ENCODE peak calls at places on chromosomes 16 and 17, in ten cellular contexts. One of them, this sample, is unnamed.

GRCh38 chr16:9941245-9941644 is 241.0 kb downstream of the GRIN2A start:
- DNase-seq in WTC11: no peak
- DNase-seq in GM23338: no peak
- DNase-seq in bronchial epithelial cell: no peak
- DNase-seq in HepG2: no peak
- DNase-seq in H9: no peak
- DNase-seq in sigmoid colon: no peak
- DNase-seq in progenitor cell of endocrine pancreas: no peak
- DNase-seq in upper lobe of right lung: no peak
- DNase-seq in stomach: no peak
- DNase-seq in this sample: no peak

GRCh38 chr16:57564571-57565270 is 22.3 kb downstream of the ADGRG5 start:
- DNase-seq in WTC11: no peak
- DNase-seq in GM23338: no peak
- DNase-seq in bronchial epithelial cell: peak
- DNase-seq in HepG2: no peak
- DNase-seq in H9: no peak
- DNase-seq in sigmoid colon: no peak
- DNase-seq in progenitor cell of endocrine pancreas: no peak
- DNase-seq in upper lobe of right lung: no peak
- DNase-seq in stomach: no peak
- DNase-seq in this sample: no peak

GRCh38 chr17:65039349-65039988 is 17.1 kb downstream of the GNA13 start:
- DNase-seq in WTC11: no peak
- DNase-seq in GM23338: no peak
- DNase-seq in bronchial epithelial cell: peak
- DNase-seq in HepG2: no peak
- DNase-seq in H9: no peak
- DNase-seq in sigmoid colon: no peak
- DNase-seq in progenitor cell of endocrine pancreas: no peak
- DNase-seq in upper lobe of right lung: no peak
- DNase-seq in stomach: no peak
- DNase-seq in this sample: no peak

GRCh38 chr16:84339766-84340165 is 28.6 kb upstream of the ATP2C2 start:
- DNase-seq in WTC11: no peak
- DNase-seq in GM23338: no peak
- DNase-seq in bronchial epithelial cell: no peak
- DNase-seq in HepG2: no peak
- DNase-seq in H9: no peak
- DNase-seq in sigmoid colon: no peak
- DNase-seq in progenitor cell of endocrine pancreas: no peak
- DNase-seq in upper lobe of right lung: peak
- DNase-seq in stomach: no peak
- DNase-seq in this sample: no peak

GRCh38 chr17:64354396-64354795 is 36.3 kb downstream of the PECAM1 start:
- DNase-seq in WTC11: no peak
- DNase-seq in GM23338: peak
- DNase-seq in bronchial epithelial cell: no peak
- DNase-seq in HepG2: no peak
- DNase-seq in H9: no peak
- DNase-seq in sigmoid colon: no peak
- DNase-seq in progenitor cell of endocrine pancreas: no peak
- DNase-seq in upper lobe of right lung: no peak
- DNase-seq in stomach: no peak
- DNase-seq in this sample: no peak

GRCh38 chr17:39706921-39707337 is 7.1 kb downstream of the ERBB2 start:
- DNase-seq in WTC11: no peak
- DNase-seq in GM23338: no peak
- DNase-seq in bronchial epithelial cell: no peak
- DNase-seq in HepG2: no peak
- DNase-seq in H9: no peak
- DNase-seq in sigmoid colon: no peak
- DNase-seq in progenitor cell of endocrine pancreas: no peak
- DNase-seq in upper lobe of right lung: no peak
- DNase-seq in stomach: peak
- DNase-seq in this sample: no peak

GRCh38 chr16:49036126-49036525 is 245.5 kb downstream of the CBLN1 start:
- DNase-seq in WTC11: no peak
- DNase-seq in GM23338: no peak
- DNase-seq in bronchial epithelial cell: no peak
- DNase-seq in HepG2: no peak
- DNase-seq in H9: no peak
- DNase-seq in sigmoid colon: no peak
- DNase-seq in progenitor cell of endocrine pancreas: no peak
- DNase-seq in upper lobe of right lung: no peak
- DNase-seq in stomach: no peak
- DNase-seq in this sample: no peak

GRCh38 chr17:15291674-15292361 is 26.7 kb upstream of the PMP22 start:
- DNase-seq in WTC11: no peak
- DNase-seq in GM23338: no peak
- DNase-seq in bronchial epithelial cell: no peak
- DNase-seq in HepG2: no peak
- DNase-seq in H9: no peak
- DNase-seq in sigmoid colon: no peak
- DNase-seq in progenitor cell of endocrine pancreas: no peak
- DNase-seq in upper lobe of right lung: no peak
- DNase-seq in stomach: peak
- DNase-seq in this sample: no peak

GRCh38 chr16:87740909-87741424 is 24.8 kb downstream of the KLHDC4 start:
- DNase-seq in WTC11: no peak
- DNase-seq in GM23338: no peak
- DNase-seq in bronchial epithelial cell: no peak
- DNase-seq in HepG2: no peak
- DNase-seq in H9: no peak
- DNase-seq in sigmoid colon: no peak
- DNase-seq in progenitor cell of endocrine pancreas: no peak
- DNase-seq in upper lobe of right lung: no peak
- DNase-seq in stomach: no peak
- DNase-seq in this sample: no peak

GRCh38 chr16:80056334-80056733 is 455.8 kb upstream of the MAF start:
- DNase-seq in WTC11: no peak
- DNase-seq in GM23338: no peak
- DNase-seq in bronchial epithelial cell: no peak
- DNase-seq in HepG2: no peak
- DNase-seq in H9: no peak
- DNase-seq in sigmoid colon: no peak
- DNase-seq in progenitor cell of endocrine pancreas: no peak
- DNase-seq in upper lobe of right lung: no peak
- DNase-seq in stomach: no peak
- DNase-seq in this sample: no peak

GRCh38 chr17:57006040-57006439 is 28.1 kb downstream of the SCPEP1 start:
- DNase-seq in WTC11: no peak
- DNase-seq in GM23338: no peak
- DNase-seq in bronchial epithelial cell: no peak
- DNase-seq in HepG2: no peak
- DNase-seq in H9: no peak
- DNase-seq in sigmoid colon: no peak
- DNase-seq in progenitor cell of endocrine pancreas: no peak
- DNase-seq in upper lobe of right lung: no peak
- DNase-seq in stomach: no peak
- DNase-seq in this sample: no peak

GRCh38 chr17:57001541-57001940 is 23.6 kb downstream of the SCPEP1 start:
- DNase-seq in WTC11: no peak
- DNase-seq in GM23338: peak
- DNase-seq in bronchial epithelial cell: no peak
- DNase-seq in HepG2: no peak
- DNase-seq in H9: no peak
- DNase-seq in sigmoid colon: no peak
- DNase-seq in progenitor cell of endocrine pancreas: no peak
- DNase-seq in upper lobe of right lung: no peak
- DNase-seq in stomach: no peak
- DNase-seq in this sample: no peak

GRCh38 chr17:57008958-57009357 is 31.0 kb downstream of the SCPEP1 start:
- DNase-seq in WTC11: no peak
- DNase-seq in GM23338: no peak
- DNase-seq in bronchial epithelial cell: no peak
- DNase-seq in HepG2: no peak
- DNase-seq in H9: no peak
- DNase-seq in sigmoid colon: no peak
- DNase-seq in progenitor cell of endocrine pancreas: no peak
- DNase-seq in upper lobe of right lung: no peak
- DNase-seq in stomach: no peak
- DNase-seq in this sample: no peak

GRCh38 chr17:57002904-57003303 is 25.0 kb downstream of the SCPEP1 start:
- DNase-seq in WTC11: no peak
- DNase-seq in GM23338: no peak
- DNase-seq in bronchial epithelial cell: peak
- DNase-seq in HepG2: no peak
- DNase-seq in H9: no peak
- DNase-seq in sigmoid colon: no peak
- DNase-seq in progenitor cell of endocrine pancreas: no peak
- DNase-seq in upper lobe of right lung: no peak
- DNase-seq in stomach: no peak
- DNase-seq in this sample: no peak

GRCh38 chr17:57004944-57005579 is 27.1 kb downstream of the SCPEP1 start:
- DNase-seq in WTC11: no peak
- DNase-seq in GM23338: peak
- DNase-seq in bronchial epithelial cell: no peak
- DNase-seq in HepG2: no peak
- DNase-seq in H9: no peak
- DNase-seq in sigmoid colon: no peak
- DNase-seq in progenitor cell of endocrine pancreas: no peak
- DNase-seq in upper lobe of right lung: no peak
- DNase-seq in stomach: peak
- DNase-seq in this sample: no peak
- TF ChIP-seq CTCF in WTC11: no peak
- TF ChIP-seq CTCF in GM23338: peak
- TF ChIP-seq CTCF in bronchial epithelial cell: peak
- TF ChIP-seq CTCF in HepG2: peak
- TF ChIP-seq CTCF in H9: peak
- TF ChIP-seq CTCF in sigmoid colon: peak
- TF ChIP-seq CTCF in progenitor cell of endocrine pancreas: peak
- TF ChIP-seq CTCF in upper lobe of right lung: peak
- TF ChIP-seq CTCF in stomach: peak
- TF ChIP-seq CTCF in this sample: peak

DNA sequence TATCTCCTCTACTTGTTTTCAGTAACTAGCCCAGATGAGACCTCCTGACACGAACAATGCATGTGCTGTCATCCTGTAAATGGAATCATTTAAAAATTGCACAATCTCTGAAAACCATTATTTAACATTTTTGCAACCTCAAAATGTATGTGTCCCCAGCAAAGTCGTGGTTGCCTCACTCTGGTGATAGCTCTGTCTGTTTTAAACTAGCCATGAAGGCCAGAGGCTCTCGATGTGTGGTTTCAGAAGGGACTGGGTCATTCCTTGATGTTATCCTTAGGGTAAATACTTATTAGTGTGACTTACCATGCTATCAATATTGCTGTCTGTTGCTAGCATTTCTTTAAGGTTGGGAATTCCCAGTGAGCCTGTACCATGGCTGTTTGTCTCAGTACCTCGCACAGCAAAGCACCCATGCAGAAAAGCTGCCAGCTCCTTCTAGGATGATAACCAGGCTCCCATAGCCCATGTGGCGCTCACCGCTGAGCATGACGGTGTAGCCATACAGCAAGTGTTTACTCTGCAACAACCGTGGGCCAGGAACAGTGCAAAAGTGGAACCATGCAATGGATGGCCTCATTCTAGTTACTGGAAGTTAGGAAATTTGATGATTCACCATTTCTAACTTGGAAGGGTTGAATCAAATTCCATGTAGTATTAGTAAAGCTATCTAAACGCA is 2.9 kb upstream of the PGS1 start:
- DNase-seq in WTC11: no peak
- DNase-seq in GM23338: no peak
- DNase-seq in bronchial epithelial cell: peak
- DNase-seq in HepG2: peak
- DNase-seq in H9: no peak
- DNase-seq in sigmoid colon: peak
- DNase-seq in progenitor cell of endocrine pancreas: no peak
- DNase-seq in upper lobe of right lung: peak
- DNase-seq in stomach: no peak
- DNase-seq in this sample: no peak
- TF ChIP-seq CTCF in WTC11: no peak
- TF ChIP-seq CTCF in GM23338: no peak
- TF ChIP-seq CTCF in bronchial epithelial cell: no peak
- TF ChIP-seq CTCF in HepG2: no peak
- TF ChIP-seq CTCF in H9: no peak
- TF ChIP-seq CTCF in sigmoid colon: no peak
- TF ChIP-seq CTCF in progenitor cell of endocrine pancreas: no peak
- TF ChIP-seq CTCF in upper lobe of right lung: no peak
- TF ChIP-seq CTCF in stomach: no peak
- TF ChIP-seq CTCF in this sample: no peak

DNA sequence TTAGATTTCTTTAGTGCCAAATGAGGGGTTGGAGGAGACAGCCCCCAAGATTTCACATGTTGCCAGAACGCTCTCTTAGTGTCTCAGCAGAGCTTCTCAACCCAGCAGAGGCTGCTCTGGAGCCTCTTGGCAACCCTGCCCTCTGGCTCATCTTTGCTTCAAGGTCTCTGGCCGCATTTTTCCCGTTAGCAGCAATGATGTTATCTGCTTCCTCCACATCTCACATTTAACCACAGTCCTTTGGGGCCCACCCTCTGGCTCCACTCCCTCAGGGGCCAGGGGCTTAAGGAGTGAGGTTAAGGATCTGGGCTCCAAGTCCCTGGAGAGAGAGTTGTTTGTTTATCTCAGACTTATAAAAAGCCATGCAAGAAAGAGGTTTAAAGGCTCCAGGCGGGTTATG is 3.3 kb upstream of the XYLT1 start:
- DNase-seq in WTC11: no peak
- DNase-seq in GM23338: no peak
- DNase-seq in bronchial epithelial cell: no peak
- DNase-seq in HepG2: no peak
- DNase-seq in H9: no peak
- DNase-seq in sigmoid colon: no peak
- DNase-seq in progenitor cell of endocrine pancreas: no peak
- DNase-seq in upper lobe of right lung: no peak
- DNase-seq in stomach: no peak
- DNase-seq in this sample: no peak
- TF ChIP-seq CTCF in WTC11: no peak
- TF ChIP-seq CTCF in GM23338: no peak
- TF ChIP-seq CTCF in bronchial epithelial cell: no peak
- TF ChIP-seq CTCF in HepG2: no peak
- TF ChIP-seq CTCF in H9: no peak
- TF ChIP-seq CTCF in sigmoid colon: no peak
- TF ChIP-seq CTCF in progenitor cell of endocrine pancreas: no peak
- TF ChIP-seq CTCF in upper lobe of right lung: no peak
- TF ChIP-seq CTCF in stomach: no peak
- TF ChIP-seq CTCF in this sample: no peak

DNA sequence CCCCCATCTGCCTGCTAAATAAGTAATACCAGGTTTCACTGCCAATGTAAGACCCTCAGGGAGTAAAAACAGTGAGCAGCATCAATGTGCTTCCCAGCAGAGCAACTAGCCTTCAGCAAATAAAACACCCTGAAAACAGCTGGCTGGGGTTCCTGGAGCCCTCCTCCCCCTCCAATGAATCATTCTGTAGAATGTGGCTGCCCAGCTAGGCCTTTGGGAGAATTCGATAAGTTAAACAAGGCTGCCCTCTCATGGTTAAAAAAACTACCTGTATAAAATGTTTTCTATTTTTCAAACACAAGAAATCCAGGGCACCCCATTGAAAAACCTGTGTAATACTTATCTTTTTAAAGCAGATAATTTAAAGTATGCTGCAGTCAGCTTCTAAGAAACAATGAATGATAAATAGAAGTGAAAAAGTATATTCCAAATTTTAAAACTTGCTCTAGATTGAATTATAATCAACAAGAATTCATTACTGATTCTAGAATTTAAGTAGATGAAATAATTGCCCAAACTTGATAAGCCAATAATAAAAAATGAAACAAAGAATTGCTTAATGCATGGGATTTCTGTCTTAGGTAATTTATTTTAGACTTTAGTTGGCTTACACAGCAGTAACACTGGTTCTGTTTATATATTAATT is 9.4 kb upstream of the TOM1L1 start:
- DNase-seq in WTC11: peak
- DNase-seq in GM23338: peak
- DNase-seq in bronchial epithelial cell: peak
- DNase-seq in HepG2: peak
- DNase-seq in H9: peak
- DNase-seq in sigmoid colon: no peak
- DNase-seq in progenitor cell of endocrine pancreas: peak
- DNase-seq in upper lobe of right lung: no peak
- DNase-seq in stomach: no peak
- DNase-seq in this sample: peak
- TF ChIP-seq CTCF in WTC11: no peak
- TF ChIP-seq CTCF in GM23338: peak
- TF ChIP-seq CTCF in bronchial epithelial cell: peak
- TF ChIP-seq CTCF in HepG2: peak
- TF ChIP-seq CTCF in H9: peak
- TF ChIP-seq CTCF in sigmoid colon: no peak
- TF ChIP-seq CTCF in progenitor cell of endocrine pancreas: peak
- TF ChIP-seq CTCF in upper lobe of right lung: peak
- TF ChIP-seq CTCF in stomach: no peak
- TF ChIP-seq CTCF in this sample: peak

This sample was measured in nephron progenitor cell.